ENCODE peak calls at places on chromosome 12, in four cellular contexts. One of them, this sample, is unnamed. For H3K4me1, the result is how much of the 10 kb centered on the place peaks cover.

GRCh38 chr12:64034901-64035576 is 187.1 kb downstream of the KICS2 start:
- DNase-seq in stomach: no peak
- DNase-seq in heart left ventricle: no peak
- DNase-seq in mammary epithelial cell: no peak
- DNase-seq in this sample: no peak

GRCh38 chr12:4296749-4297148 is 23.2 kb downstream of the CCND2 start:
- DNase-seq in stomach: no peak
- DNase-seq in heart left ventricle: no peak
- DNase-seq in mammary epithelial cell: no peak
- DNase-seq in this sample: no peak

GRCh38 chr12:10722905-10723866 is at the start of gene YBX3:
- DNase-seq in stomach: peak
- DNase-seq in heart left ventricle: peak
- DNase-seq in mammary epithelial cell: peak
- DNase-seq in this sample: peak

GRCh38 chr12:28645436-28645835 is 455.2 kb downstream of the CCDC91 start:
- DNase-seq in stomach: no peak
- DNase-seq in heart left ventricle: no peak
- DNase-seq in mammary epithelial cell: no peak
- DNase-seq in this sample: no peak

GRCh38 chr12:41304526-41304925 is 116.4 kb downstream of the PDZRN4 start:
- DNase-seq in stomach: no peak
- DNase-seq in heart left ventricle: no peak
- DNase-seq in mammary epithelial cell: no peak
- DNase-seq in this sample: no peak

GRCh38 chr12:111599459-111600295 is 562 bp upstream of the ATXN2 start:
- DNase-seq in stomach: peak
- DNase-seq in heart left ventricle: peak
- DNase-seq in mammary epithelial cell: peak
- DNase-seq in this sample: peak

GRCh38 chr12:112482734-112483133 is 64.0 kb downstream of the PTPN11 start:
- DNase-seq in stomach: no peak
- DNase-seq in heart left ventricle: no peak
- DNase-seq in mammary epithelial cell: no peak
- DNase-seq in this sample: no peak

GRCh38 chr12:116860281-116860680 is 21.0 kb downstream of the HRK start:
- DNase-seq in stomach: no peak
- DNase-seq in heart left ventricle: no peak
- DNase-seq in mammary epithelial cell: no peak
- DNase-seq in this sample: no peak

GRCh38 chr12:124390442-124391116 is 95.7 kb downstream of the RFLNA start:
- DNase-seq in stomach: peak
- DNase-seq in heart left ventricle: peak
- DNase-seq in mammary epithelial cell: no peak
- DNase-seq in this sample: no peak

GRCh38 chr12:118034429-118035193 is 18.1 kb downstream of the RFC5 start:
- DNase-seq in stomach: no peak
- DNase-seq in heart left ventricle: no peak
- DNase-seq in mammary epithelial cell: peak
- DNase-seq in this sample: no peak

GRCh38 chr12:53710098-53710497 is 17.2 kb downstream of the CALCOCO1 start:
- DNase-seq in stomach: no peak
- DNase-seq in heart left ventricle: no peak
- DNase-seq in mammary epithelial cell: no peak
- DNase-seq in this sample: no peak

GRCh38 chr12:7154901-7155470 is 24.8 kb downstream of the CLSTN3 start:
- DNase-seq in stomach: no peak
- DNase-seq in heart left ventricle: no peak
- DNase-seq in mammary epithelial cell: no peak
- DNase-seq in this sample: no peak

GRCh38 chr12:70645494-70646317 is 8.5 kb upstream of the PTPRB start:
- DNase-seq in stomach: peak
- DNase-seq in heart left ventricle: peak
- DNase-seq in mammary epithelial cell: peak
- DNase-seq in this sample: no peak

GRCh38 chr12:25436206-25436912 is 116.7 kb downstream of the LMNTD1 start:
- DNase-seq in stomach: no peak
- DNase-seq in heart left ventricle: no peak
- DNase-seq in mammary epithelial cell: peak
- DNase-seq in this sample: peak

GRCh38 chr12:121793501-121793835 is at the start of gene RHOF:
- DNase-seq in stomach: peak
- DNase-seq in heart left ventricle: peak
- DNase-seq in mammary epithelial cell: no peak
- DNase-seq in this sample: no peak

GRCh38 chr12:119235352-119235751 is 56.6 kb downstream of the HSPB8 start:
- DNase-seq in stomach: no peak
- DNase-seq in heart left ventricle: no peak
- DNase-seq in mammary epithelial cell: no peak
- DNase-seq in this sample: no peak

GRCh38 chr12:57129311-57130288 is 1.3 kb downstream of the LRP1 start:
- DNase-seq in stomach: no peak
- DNase-seq in heart left ventricle: no peak
- DNase-seq in mammary epithelial cell: peak
- DNase-seq in this sample: no peak

GRCh38 chr12:109449845-109450532 is 27.1 kb downstream of the KCTD10 start:
- DNase-seq in stomach: no peak
- DNase-seq in heart left ventricle: no peak
- DNase-seq in mammary epithelial cell: no peak
- DNase-seq in this sample: no peak

GRCh38 chr12:87953257-87953860 is 75.8 kb downstream of the C12orf50 start:
- DNase-seq in stomach: no peak
- DNase-seq in heart left ventricle: no peak
- DNase-seq in mammary epithelial cell: peak
- DNase-seq in this sample: no peak

GRCh38 chr12:4434721-4435425 is 10.7 kb downstream of the FGF6 start:
- DNase-seq in stomach: no peak
- DNase-seq in heart left ventricle: no peak
- DNase-seq in mammary epithelial cell: no peak
- DNase-seq in this sample: no peak

GRCh38 chr12:13836116-13836515 is 145.3 kb downstream of the GRIN2B start:
- DNase-seq in stomach: no peak
- DNase-seq in heart left ventricle: no peak
- DNase-seq in mammary epithelial cell: no peak
- DNase-seq in this sample: no peak

GRCh38 chr12:118102070-118102469 is 1.7 kb downstream of the VSIG10 start:
- DNase-seq in stomach: no peak
- DNase-seq in heart left ventricle: no peak
- DNase-seq in mammary epithelial cell: peak
- DNase-seq in this sample: no peak

GRCh38 chr12:66302827-66303169 is 505 bp downstream of the HELB start:
- DNase-seq in stomach: no peak
- DNase-seq in heart left ventricle: no peak
- DNase-seq in mammary epithelial cell: no peak
- DNase-seq in this sample: no peak

DNA sequence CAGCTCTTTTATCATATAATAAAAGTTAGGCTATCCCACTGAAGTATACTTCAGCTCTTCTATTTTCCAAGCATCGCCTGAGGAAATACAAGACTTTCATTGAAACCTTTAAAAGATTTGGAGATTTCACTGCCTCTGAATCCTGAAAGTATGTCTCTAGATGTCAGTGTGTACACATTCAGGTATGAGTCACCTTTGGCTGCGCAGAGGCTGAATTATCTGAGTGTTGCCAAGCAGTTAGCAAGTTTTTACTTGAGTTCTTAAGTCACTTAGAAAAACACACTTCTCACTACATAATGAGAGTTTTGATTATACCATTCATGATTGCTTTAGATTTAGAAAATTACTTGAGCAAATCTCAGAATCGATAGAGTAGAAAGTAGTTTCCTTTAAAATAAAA is 210.3 kb downstream of the TMTC2 start:
- DNase-seq in stomach: peak
- DNase-seq in heart left ventricle: no peak
- DNase-seq in mammary epithelial cell: peak
- DNase-seq in this sample: no peak
- H3K4me3 ChIP-seq in stomach: no peak
- H3K4me3 ChIP-seq in heart left ventricle: no peak
- H3K4me3 ChIP-seq in mammary epithelial cell: no peak
- H3K4me3 ChIP-seq in this sample: no peak

DNA sequence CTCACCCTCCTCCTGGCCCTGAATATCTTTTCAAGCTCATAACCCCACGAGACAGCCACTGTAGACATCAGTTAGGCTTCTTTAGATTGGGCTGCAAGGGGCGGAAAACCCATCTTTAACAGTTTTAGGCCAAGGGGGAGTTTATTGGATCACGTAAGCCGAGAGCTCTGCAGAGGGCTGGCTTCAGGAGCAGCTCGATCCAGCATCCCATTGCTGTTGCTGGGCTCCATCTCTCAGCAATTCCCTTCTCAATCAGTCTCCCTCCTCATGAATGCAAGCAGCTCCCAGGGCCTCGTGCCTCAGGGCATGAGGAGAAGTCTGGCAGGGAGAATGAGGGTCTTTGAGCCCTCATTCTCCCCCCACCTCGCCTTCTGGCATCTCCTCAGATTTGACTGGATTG is 59.4 kb downstream of the ADGRD1 start:
- DNase-seq in stomach: no peak
- DNase-seq in heart left ventricle: no peak
- DNase-seq in mammary epithelial cell: no peak
- DNase-seq in this sample: no peak
- H3K4me1 ChIP-seq in stomach: under half
- H3K4me1 ChIP-seq in heart left ventricle: under half
- H3K4me1 ChIP-seq in mammary epithelial cell: under half
- H3K4me1 ChIP-seq in this sample: under half

GRCh38 chr12:52632656-52633055 is 14.3 kb upstream of the KRT73 start:
- DNase-seq in stomach: no peak
- DNase-seq in heart left ventricle: no peak
- DNase-seq in mammary epithelial cell: no peak
- DNase-seq in this sample: no peak
- H3K27ac ChIP-seq in stomach: no peak
- H3K27ac ChIP-seq in heart left ventricle: no peak
- H3K27ac ChIP-seq in mammary epithelial cell: no peak
- H3K27ac ChIP-seq in this sample: peak

GRCh38 chr12:12721251-12721689 is 4.1 kb downstream of the CDKN1B start:
- DNase-seq in stomach: no peak
- DNase-seq in heart left ventricle: no peak
- DNase-seq in mammary epithelial cell: no peak
- DNase-seq in this sample: peak

GRCh38 chr12:12718853-12719252 is 1.7 kb downstream of the CDKN1B start:
- DNase-seq in stomach: no peak
- DNase-seq in heart left ventricle: no peak
- DNase-seq in mammary epithelial cell: peak
- DNase-seq in this sample: peak

GRCh38 chr12:12719496-12719895 is 2.3 kb downstream of the CDKN1B start:
- DNase-seq in stomach: no peak
- DNase-seq in heart left ventricle: no peak
- DNase-seq in mammary epithelial cell: peak
- DNase-seq in this sample: no peak

GRCh38 chr12:12720637-12721250 is 3.6 kb downstream of the CDKN1B start:
- DNase-seq in stomach: no peak
- DNase-seq in heart left ventricle: no peak
- DNase-seq in mammary epithelial cell: peak
- DNase-seq in this sample: no peak

DNA sequence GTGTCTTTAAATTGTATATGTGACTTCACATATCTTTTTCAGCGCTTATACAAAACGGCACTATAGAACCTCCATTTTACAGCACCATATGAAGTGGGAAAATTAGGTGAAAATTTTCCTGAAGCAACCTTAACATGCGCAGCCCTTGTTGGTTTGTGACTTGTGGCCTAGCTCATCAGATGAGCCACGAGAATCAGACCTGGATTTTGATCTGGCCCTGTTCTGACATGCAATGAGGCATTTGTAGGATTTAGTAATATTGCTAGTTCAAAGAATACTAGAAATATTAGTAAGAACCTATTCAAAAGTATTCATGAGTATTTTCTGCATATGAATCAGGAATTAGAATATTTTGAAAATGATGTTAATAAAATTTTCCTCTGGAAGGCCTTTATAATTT is 2.9 kb downstream of the CDKN1B start:
- DNase-seq in stomach: no peak
- DNase-seq in heart left ventricle: no peak
- DNase-seq in mammary epithelial cell: peak
- DNase-seq in this sample: no peak
- H3K4me3 ChIP-seq in stomach: peak
- H3K4me3 ChIP-seq in heart left ventricle: peak
- H3K4me3 ChIP-seq in mammary epithelial cell: peak
- H3K4me3 ChIP-seq in this sample: peak

GRCh38 chr12:49706351-49707126 is 666 bp downstream of the FMNL3 start:
- DNase-seq in stomach: peak
- DNase-seq in heart left ventricle: peak
- DNase-seq in mammary epithelial cell: peak
- DNase-seq in this sample: peak
- H3K4me1 ChIP-seq in stomach: under half
- H3K4me1 ChIP-seq in heart left ventricle: under half
- H3K4me1 ChIP-seq in mammary epithelial cell: under half
- H3K4me1 ChIP-seq in this sample: under half

DNA sequence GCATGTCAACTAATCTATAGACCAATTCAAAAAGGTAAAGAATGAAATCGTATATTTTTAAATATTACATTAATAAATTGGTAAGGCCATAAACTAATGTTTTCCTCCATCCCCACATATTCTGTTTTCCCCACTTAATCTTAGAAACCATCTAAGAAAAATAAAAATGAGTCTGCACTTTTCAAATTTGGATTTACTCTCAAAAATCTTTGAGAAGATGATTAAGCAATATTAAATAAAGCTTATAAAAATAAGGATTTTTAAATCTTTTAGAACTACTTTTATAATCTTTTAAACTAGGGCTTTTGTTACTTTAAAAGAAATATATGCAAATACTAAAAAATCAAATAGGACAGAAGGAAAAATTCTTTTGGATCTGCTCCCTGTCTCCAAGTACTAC is 10.6 kb upstream of the HAL start:
- DNase-seq in stomach: no peak
- DNase-seq in heart left ventricle: no peak
- DNase-seq in mammary epithelial cell: no peak
- DNase-seq in this sample: no peak
- H3K27ac ChIP-seq in stomach: no peak
- H3K27ac ChIP-seq in heart left ventricle: no peak
- H3K27ac ChIP-seq in mammary epithelial cell: no peak
- H3K27ac ChIP-seq in this sample: no peak

GRCh38 chr12:122825773-122826724 is 9.2 kb upstream of the HIP1R start:
- DNase-seq in stomach: no peak
- DNase-seq in heart left ventricle: no peak
- DNase-seq in mammary epithelial cell: no peak
- DNase-seq in this sample: no peak
- H3K4me3 ChIP-seq in stomach: peak
- H3K4me3 ChIP-seq in heart left ventricle: peak
- H3K4me3 ChIP-seq in mammary epithelial cell: peak
- H3K4me3 ChIP-seq in this sample: peak